ENCODE peak calls at places on chromosome 4, in six cellular contexts. A, I, J, C, F and B are unnamed samples.

GRCh38 chr4:38231626-38232025 is 271.4 kb downstream of the PTTG2 start:
- DNase-seq in A (no peak), C (no peak), I (no peak), J (no peak), F (no peak), B (no peak)

GRCh38 chr4:95998311-95998710 is 158.4 kb downstream of the PDHA2 start:
- DNase-seq in C (no peak), J (no peak), F (no peak), I (no peak), A (no peak), B (no peak)

GRCh38 chr4:132344924-132345828 is 803.9 kb upstream of the PCDH10 start:
- DNase-seq in J (no peak), F (peak), C (no peak), I (no peak), A (no peak), B (no peak)

GRCh38 chr4:156672492-156672891 is 299.1 kb downstream of the PDGFC start:
- DNase-seq in I (no peak), C (no peak), J (no peak), F (no peak), A (no peak), B (no peak)

GRCh38 chr4:140242357-140243284 is 88.6 kb upstream of the MAML3 start:
- DNase-seq in C (no peak), F (no peak), I (peak), J (no peak), A (no peak), B (no peak)

GRCh38 chr4:184448828-184449227 is 25.5 kb downstream of the IRF2 start:
- DNase-seq in C (no peak), F (no peak), I (peak), A (no peak), J (no peak), B (no peak)

GRCh38 chr4:77235289-77235854 is 78.4 kb downstream of the CCNG2 start:
- DNase-seq in F (no peak), C (no peak), I (no peak), A (no peak), J (no peak), B (no peak)

GRCh38 chr4:12924253-12924652 is 559.9 kb downstream of the RAB28 start:
- DNase-seq in C (no peak), J (no peak), A (no peak), I (no peak), F (no peak), B (no peak)

GRCh38 chr4:93084599-93085305 is 743.8 kb upstream of the ATOH1 start:
- DNase-seq in C (no peak), A (no peak), I (no peak), J (no peak), F (no peak), B (no peak)

GRCh38 chr4:171650543-171650942 is 162.7 kb upstream of the GALNTL6 start:
- DNase-seq in A (no peak), C (no peak), I (no peak), J (no peak), F (no peak), B (no peak)

GRCh38 chr4:89337678-89338077 is 30.1 kb upstream of the GPRIN3 start:
- DNase-seq in A (no peak), C (no peak), J (no peak), I (no peak), F (no peak), B (no peak)

GRCh38 chr4:23070848-23071570 is 378.3 kb downstream of the GBA3 start:
- DNase-seq in J (no peak), A (no peak), I (no peak), F (no peak), C (no peak), B (no peak)

DNA sequence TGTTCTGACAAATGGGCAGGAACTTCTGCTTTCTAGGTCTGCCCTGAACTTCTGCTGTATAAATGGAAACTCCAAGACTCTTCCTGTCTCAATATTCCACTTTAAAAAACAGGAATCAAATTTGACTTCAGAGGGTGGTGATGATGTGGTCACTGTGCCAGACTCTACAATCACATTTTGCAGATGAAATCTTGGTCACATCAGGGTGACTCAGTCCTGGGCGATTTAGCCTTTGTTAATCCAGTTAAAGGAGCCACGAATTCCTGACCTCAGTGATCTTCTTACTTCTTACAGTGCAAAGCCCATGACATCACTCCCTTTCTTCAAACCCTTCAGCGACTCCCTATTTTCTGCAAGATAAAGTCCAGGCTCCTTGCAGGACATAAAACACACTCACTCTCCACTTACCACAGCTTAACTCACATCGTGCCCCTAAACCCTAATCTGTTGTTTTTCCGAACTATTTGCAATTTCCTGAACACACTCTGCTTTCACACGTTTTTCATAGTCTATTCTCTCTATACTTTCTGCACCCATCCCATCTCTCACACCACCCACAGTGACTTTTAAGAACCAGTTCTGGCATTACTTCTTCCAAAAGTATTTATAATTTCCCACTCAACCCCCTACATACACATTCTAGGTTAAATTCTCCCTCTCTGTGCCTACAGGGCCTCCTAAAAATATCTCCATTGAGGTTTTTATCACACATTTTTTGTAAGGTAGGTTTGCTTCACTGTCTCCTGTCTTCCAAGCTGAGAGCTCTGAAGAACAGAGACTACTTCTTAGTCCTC is 11.1 kb downstream of the GASK1B start:
- DNase-seq in I (peak), A (no peak), F (peak), C (no peak), J (no peak), B (no peak)
- H3K4me3 ChIP-seq in I (no peak), A (no peak), F (no peak), C (no peak), J (no peak), B (no peak)

DNA sequence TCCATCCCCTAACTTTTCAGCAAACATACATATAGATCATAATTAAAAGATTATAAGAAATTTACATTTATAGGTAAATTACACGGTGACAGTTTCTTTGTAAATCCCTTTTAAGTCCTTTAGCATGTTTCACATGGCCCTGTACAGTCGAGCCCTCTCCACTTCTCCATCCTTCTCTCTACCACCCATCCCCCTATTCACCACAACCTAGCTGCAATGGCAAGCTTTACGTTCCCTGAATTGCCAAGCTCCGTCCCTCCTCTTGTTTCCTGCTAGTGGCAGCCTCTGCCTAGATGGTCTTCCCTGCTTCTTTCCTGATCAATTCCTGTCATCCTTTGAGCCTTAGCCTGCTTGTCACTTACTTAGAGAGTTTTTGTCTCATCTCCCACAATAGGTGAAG is 116.2 kb downstream of the TMA16 start:
- DNase-seq in F (no peak), J (no peak), A (no peak), I (no peak), C (no peak), B (no peak)
- H3K27ac ChIP-seq in F (no peak), J (peak), A (no peak), I (no peak), C (no peak), B (no peak)

GRCh38 chr4:123529278-123529568 is 132.6 kb downstream of the SPRY1 start:
- DNase-seq in C (no peak), F (no peak), A (no peak), J (no peak), I (no peak), B (no peak)
- H3K4me3 ChIP-seq in C (no peak), F (no peak), A (no peak), J (no peak), I (no peak), B (no peak)

DNA sequence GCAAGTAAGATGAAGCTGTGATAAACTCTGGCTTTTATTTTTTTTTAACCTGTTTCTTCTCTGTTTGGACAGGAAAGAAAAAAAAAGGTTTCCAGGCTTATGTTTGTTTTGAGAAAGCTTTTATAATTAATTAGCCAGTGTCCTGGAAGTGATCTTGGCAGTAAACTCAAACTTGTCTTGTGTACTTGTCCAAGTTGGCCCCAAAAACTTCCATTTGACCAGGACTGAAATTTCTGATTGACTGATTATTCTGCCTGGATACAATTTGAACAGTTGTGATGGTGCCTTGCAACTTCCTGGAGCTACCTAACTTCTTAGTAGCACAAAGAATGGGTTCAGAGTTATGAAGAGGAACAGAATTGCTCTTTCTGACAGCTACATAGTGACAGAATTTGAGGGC is 62.0 kb downstream of the SLC4A4 start:
- DNase-seq in I (no peak), J (no peak), F (no peak), A (no peak), C (no peak), B (no peak)
- H3K27ac ChIP-seq in I (no peak), J (no peak), F (no peak), A (no peak), C (no peak), B (no peak)

GRCh38 chr4:180296036-180296599 is 1947.1 kb upstream of the TENM3 start:
- DNase-seq in C (no peak), A (no peak), J (no peak), I (no peak), F (no peak), B (no peak)

DNA sequence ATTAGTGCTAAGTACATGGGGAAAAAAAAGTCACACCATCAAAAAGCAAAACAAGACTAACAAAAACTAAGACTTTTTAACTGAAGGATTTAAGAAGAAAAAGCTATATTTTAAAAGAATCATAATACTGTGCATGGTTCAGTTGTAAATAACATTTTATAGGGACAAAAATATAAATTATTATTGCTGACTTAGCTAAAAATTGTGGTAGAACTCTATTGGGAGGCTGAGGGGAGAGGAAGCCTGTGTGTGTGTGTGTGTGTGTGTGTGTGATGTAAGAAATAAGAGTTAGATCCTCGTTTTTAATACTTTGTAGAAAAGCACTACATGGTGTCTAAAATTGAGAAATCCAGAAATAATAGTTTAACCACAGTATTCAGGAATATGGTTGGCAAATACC is 1950.9 kb upstream of the TENM3 start:
- DNase-seq in C (no peak), J (no peak), F (no peak), I (no peak), A (no peak), B (no peak)
- H3K4me3 ChIP-seq in C (no peak), J (no peak), F (no peak), I (no peak), A (no peak), B (no peak)

GRCh38 chr4:4779486-4779885 is 80.0 kb upstream of the MSX1 start:
- DNase-seq in I (no peak), F (no peak), A (no peak), C (no peak), J (no peak), B (no peak)

GRCh38 chr4:4778491-4779003 is 80.9 kb upstream of the MSX1 start:
- DNase-seq in J (no peak), F (no peak), A (no peak), C (peak), I (no peak), B (no peak)

GRCh38 chr4:4775493-4776004 is 83.9 kb upstream of the MSX1 start:
- DNase-seq in F (no peak), A (no peak), J (no peak), C (no peak), I (no peak), B (no peak)

GRCh38 chr4:4776934-4777333 is 82.5 kb upstream of the MSX1 start:
- DNase-seq in J (peak), I (no peak), C (no peak), A (no peak), F (no peak), B (no peak)

DNA sequence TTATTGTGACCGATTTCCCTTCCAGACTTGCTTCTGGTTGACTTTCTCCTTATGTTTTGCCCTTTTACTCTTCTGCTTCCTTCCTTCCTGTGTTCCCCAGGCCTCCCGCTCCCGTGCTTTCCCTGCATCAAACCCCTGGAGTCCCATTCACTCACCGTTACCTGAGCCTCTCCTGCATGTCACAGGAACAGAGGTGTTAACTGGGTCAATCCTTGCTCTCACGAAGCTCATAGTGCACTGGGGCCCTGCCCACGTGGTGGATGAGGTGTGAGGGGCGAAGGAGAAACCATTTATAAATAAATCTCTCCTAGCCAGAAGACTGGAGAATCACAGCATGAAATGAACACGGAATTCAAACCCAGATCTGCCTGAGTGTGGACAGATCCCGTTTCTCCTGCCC is 83.1 kb upstream of the MSX1 start:
- DNase-seq in C (no peak), I (no peak), A (no peak), F (no peak), J (no peak), B (no peak)
- H3K27ac ChIP-seq in C (no peak), I (no peak), A (no peak), F (no peak), J (no peak), B (no peak)

GRCh38 chr4:169384741-169385140 is 114.0 kb upstream of the SH3RF1 start:
- DNase-seq in I (no peak), J (no peak), C (no peak), F (no peak), A (no peak), B (no peak)

GRCh38 chr4:169377367-169377766 is 106.6 kb upstream of the SH3RF1 start:
- DNase-seq in C (no peak), A (no peak), F (no peak), I (no peak), J (no peak), B (no peak)

GRCh38 chr4:169383724-169384123 is 113.0 kb upstream of the SH3RF1 start:
- DNase-seq in A (no peak), F (peak), C (no peak), J (no peak), I (no peak), B (no peak)

GRCh38 chr4:169376421-169376820 is 105.7 kb upstream of the SH3RF1 start:
- DNase-seq in A (no peak), F (no peak), I (no peak), C (no peak), J (no peak), B (no peak)

DNA sequence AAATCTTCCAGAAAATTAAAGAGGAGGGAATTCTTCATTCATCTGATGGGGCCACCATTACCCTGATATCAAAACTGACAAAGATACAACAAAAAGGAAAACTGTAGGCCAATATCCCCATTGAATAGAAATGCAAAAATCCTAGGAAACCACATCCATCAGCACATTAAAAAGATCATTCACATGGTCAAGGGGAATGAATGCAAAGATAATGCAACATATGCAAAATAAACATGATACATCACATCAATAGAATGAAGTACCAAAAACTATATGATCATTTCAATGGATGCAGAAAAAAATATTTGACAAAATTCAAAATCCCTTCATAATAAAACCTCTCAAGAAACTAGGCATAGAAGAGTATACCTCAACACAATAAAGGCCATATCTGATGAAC is 108.9 kb upstream of the SH3RF1 start:
- DNase-seq in I (no peak), J (no peak), A (no peak), C (no peak), F (no peak), B (no peak)
- H3K4me3 ChIP-seq in I (no peak), J (no peak), A (no peak), C (no peak), F (no peak), B (no peak)

DNA sequence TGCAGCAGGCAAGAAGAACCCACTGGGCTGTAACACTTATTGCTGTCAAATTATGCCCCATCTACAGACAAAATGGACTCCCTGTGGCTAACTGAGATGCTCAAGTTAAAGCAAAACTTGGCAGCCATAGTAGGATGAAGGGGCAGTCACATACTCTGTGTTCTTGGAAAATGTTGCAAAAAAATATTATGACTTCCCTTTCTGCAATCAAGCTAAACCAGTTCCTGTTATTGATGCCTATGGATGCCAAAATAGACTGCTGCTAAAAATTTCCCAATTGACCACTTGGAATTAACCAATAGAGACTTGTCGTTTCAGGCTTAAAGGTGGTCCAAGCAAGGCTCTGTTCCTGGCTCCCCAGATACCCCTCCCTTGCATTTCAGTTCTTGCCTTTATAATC is 49.5 kb downstream of the IQCM start:
- DNase-seq in C (no peak), A (no peak), F (no peak), J (no peak), I (peak), B (no peak)
- H3K27ac ChIP-seq in C (no peak), A (no peak), F (no peak), J (no peak), I (peak), B (no peak)

DNA sequence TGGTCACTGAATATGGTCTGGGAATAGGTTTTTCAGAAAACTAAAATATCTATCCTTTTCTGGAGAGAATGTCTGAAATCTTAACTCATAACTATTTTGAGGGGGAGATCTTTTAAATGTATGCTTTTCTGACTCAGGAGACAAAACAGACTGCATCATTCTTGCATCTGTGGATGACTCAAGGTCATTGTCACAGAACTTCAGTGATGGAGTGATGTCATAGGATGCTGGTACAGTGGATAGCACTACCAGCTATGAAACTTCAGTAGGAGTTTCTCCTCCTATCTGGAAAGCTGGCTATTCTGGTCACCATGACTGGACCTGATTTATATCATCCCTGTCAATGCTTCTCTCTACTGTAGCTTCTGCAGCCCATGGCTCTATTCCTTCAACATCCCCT is 50.3 kb downstream of the PARM1 start:
- DNase-seq in I (no peak), F (no peak), J (no peak), A (no peak), C (no peak), B (no peak)
- H3K4me3 ChIP-seq in I (no peak), F (no peak), J (no peak), A (no peak), C (no peak), B (no peak)

GRCh38 chr4:73224886-73225285 is 33.7 kb downstream of the ANKRD17 start:
- DNase-seq in C (no peak), F (no peak), I (no peak), A (no peak), J (no peak), B (no peak)

GRCh38 chr4:73223258-73223651 is 35.3 kb downstream of the ANKRD17 start:
- DNase-seq in A (no peak), F (peak), C (no peak), J (no peak), I (no peak), B (no peak)

GRCh38 chr4:73220815-73221214 is 37.8 kb downstream of the ANKRD17 start:
- DNase-seq in J (no peak), F (no peak), I (no peak), A (no peak), C (no peak), B (no peak)

GRCh38 chr4:73221734-73222133 is 36.9 kb downstream of the ANKRD17 start:
- DNase-seq in C (no peak), I (no peak), J (no peak), F (no peak), A (no peak), B (no peak)

GRCh38 chr4:73222466-73223257 is 35.9 kb downstream of the ANKRD17 start:
- DNase-seq in C (no peak), F (peak), I (peak), A (peak), J (no peak), B (no peak)
- H3K27ac ChIP-seq in C (no peak), F (peak), I (peak), A (peak), J (peak), B (peak)